ENCODE peak calls at places on chromosomes 1 and 21, in four cellular contexts. One of them, this sample, is unnamed.

GRCh38 chr1:89905391-89906058 is 84.7 kb downstream of the LRRC8D start:
- DNase-seq in WTC11: no peak
- DNase-seq in K562: no peak
- DNase-seq in GM12878: no peak
- DNase-seq in this sample: no peak

GRCh38 chr1:26814377-26814776 is 12.1 kb upstream of the ZDHHC18 start:
- DNase-seq in WTC11: no peak
- DNase-seq in K562: no peak
- DNase-seq in GM12878: no peak
- DNase-seq in this sample: no peak

GRCh38 chr1:86231076-86231475 is 74.5 kb upstream of the COL24A1 start:
- DNase-seq in GM12878: no peak
- DNase-seq in WTC11: no peak
- DNase-seq in K562: no peak
- DNase-seq in this sample: no peak

GRCh38 chr1:186722711-186723309 is 42.6 kb upstream of the PTGS2 start:
- DNase-seq in K562: peak
- DNase-seq in GM12878: no peak
- DNase-seq in WTC11: no peak
- DNase-seq in this sample: peak

GRCh38 chr1:15345711-15346355 is 63.9 kb upstream of the EFHD2 start:
- DNase-seq in K562: peak
- DNase-seq in WTC11: no peak
- DNase-seq in GM12878: no peak
- DNase-seq in this sample: no peak

GRCh38 chr1:85849660-85850059 is 141.4 kb upstream of the ZNHIT6 start:
- DNase-seq in K562: no peak
- DNase-seq in WTC11: no peak
- DNase-seq in GM12878: no peak
- DNase-seq in this sample: no peak

GRCh38 chr1:201013991-201014815 is 9.3 kb downstream of the KIF21B start:
- DNase-seq in GM12878: no peak
- DNase-seq in K562: no peak
- DNase-seq in WTC11: peak
- DNase-seq in this sample: no peak

GRCh38 chr1:54347955-54348699 is 58.1 kb downstream of the SSBP3 start:
- DNase-seq in WTC11: no peak
- DNase-seq in GM12878: no peak
- DNase-seq in K562: no peak
- DNase-seq in this sample: peak

GRCh38 chr1:31335007-31335406 is 37.9 kb downstream of the FABP3 start:
- DNase-seq in WTC11: no peak
- DNase-seq in K562: peak
- DNase-seq in GM12878: peak
- DNase-seq in this sample: peak

GRCh38 chr1:168728452-168729404 is at the start of gene DPT:
- DNase-seq in GM12878: no peak
- DNase-seq in WTC11: no peak
- DNase-seq in K562: no peak
- DNase-seq in this sample: no peak

GRCh38 chr1:90716552-90717355 is at the start of gene BARHL2:
- DNase-seq in WTC11: no peak
- DNase-seq in GM12878: no peak
- DNase-seq in K562: no peak
- DNase-seq in this sample: no peak

DNA sequence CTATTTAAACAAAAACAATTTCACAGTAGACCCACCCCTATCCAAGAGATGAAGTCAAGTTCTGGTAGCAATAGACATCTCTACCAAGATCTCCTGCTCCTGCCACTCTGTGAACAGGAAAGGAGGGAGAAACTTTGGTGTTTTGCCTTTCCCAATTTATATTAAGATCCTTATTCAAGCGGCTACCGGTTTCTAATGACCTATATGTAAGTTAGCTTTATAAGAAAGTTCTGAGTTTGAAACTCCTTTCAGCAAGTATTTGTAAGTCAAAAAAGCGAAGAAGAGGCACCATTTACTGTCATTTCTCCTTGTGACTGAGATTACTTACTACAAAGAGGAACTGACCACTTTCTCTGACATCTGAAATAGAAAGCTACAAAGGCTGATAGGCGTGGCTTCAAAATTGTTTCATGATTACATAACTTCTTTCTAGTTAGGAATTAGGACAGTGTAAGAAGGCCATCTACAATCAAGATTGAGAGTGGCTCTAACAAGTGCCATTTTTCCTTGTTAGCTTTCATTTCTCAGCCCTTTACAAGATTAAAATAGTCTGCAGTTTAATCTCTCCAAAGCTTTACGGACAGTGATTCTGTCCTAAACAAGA is at the start of gene MNDA:
- DNase-seq in WTC11: no peak
- DNase-seq in K562: no peak
- DNase-seq in GM12878: peak
- DNase-seq in this sample: no peak
- TF ChIP-seq NR2C2 in WTC11: no peak
- TF ChIP-seq NR2C2 in K562: no peak
- TF ChIP-seq NR2C2 in GM12878: no peak
- TF ChIP-seq NR2C2 in this sample: no peak

GRCh38 chr1:88126467-88126866 is 557.6 kb upstream of the PKN2 start:
- DNase-seq in K562: no peak
- DNase-seq in GM12878: no peak
- DNase-seq in WTC11: no peak
- DNase-seq in this sample: no peak
- TF ChIP-seq NR2C2 in K562: no peak
- TF ChIP-seq NR2C2 in GM12878: no peak
- TF ChIP-seq NR2C2 in WTC11: no peak
- TF ChIP-seq NR2C2 in this sample: no peak

GRCh38 chr1:189429610-189430009 is 1048.1 kb downstream of the BRINP3 start:
- DNase-seq in WTC11: no peak
- DNase-seq in K562: peak
- DNase-seq in GM12878: no peak
- DNase-seq in this sample: peak
- TF ChIP-seq NR2C2 in WTC11: no peak
- TF ChIP-seq NR2C2 in K562: no peak
- TF ChIP-seq NR2C2 in GM12878: no peak
- TF ChIP-seq NR2C2 in this sample: no peak

DNA sequence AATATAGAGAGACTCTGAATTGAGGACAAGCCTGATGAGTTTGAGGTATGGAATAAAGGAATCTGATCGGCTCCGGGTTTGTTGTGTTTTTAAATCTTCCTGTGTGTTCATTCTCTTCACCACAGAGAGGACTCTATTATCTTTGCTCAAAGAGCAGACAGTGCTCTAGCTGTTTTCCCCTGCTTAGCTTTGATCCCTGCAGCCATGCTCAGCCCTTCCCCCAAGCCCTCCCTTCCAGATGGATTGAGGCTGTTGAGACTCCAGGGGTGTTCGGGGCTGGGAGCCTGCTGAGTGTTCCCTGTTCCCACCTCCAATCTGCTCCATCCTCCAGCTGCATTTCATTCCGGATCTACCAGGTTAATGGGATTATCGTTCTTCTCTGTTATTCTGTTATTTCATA is 74.2 kb upstream of the CXADR start:
- DNase-seq in WTC11: peak
- DNase-seq in K562: no peak
- DNase-seq in GM12878: no peak
- DNase-seq in this sample: peak
- TF ChIP-seq NR2C2 in WTC11: no peak
- TF ChIP-seq NR2C2 in K562: no peak
- TF ChIP-seq NR2C2 in GM12878: no peak
- TF ChIP-seq NR2C2 in this sample: no peak

GRCh38 chr21:43611598-43612369 is 47.5 kb downstream of the HSF2BP start:
- DNase-seq in K562: peak
- DNase-seq in WTC11: peak
- DNase-seq in GM12878: no peak
- DNase-seq in this sample: peak
- TF ChIP-seq NR2C2 in K562: no peak
- TF ChIP-seq NR2C2 in WTC11: no peak
- TF ChIP-seq NR2C2 in GM12878: no peak
- TF ChIP-seq NR2C2 in this sample: no peak

GRCh38 chr1:87933171-87933570 is 604.5 kb downstream of the LMO4 start:
- DNase-seq in GM12878: no peak
- DNase-seq in WTC11: no peak
- DNase-seq in K562: no peak
- DNase-seq in this sample: no peak
- TF ChIP-seq NR2C2 in GM12878: no peak
- TF ChIP-seq NR2C2 in WTC11: no peak
- TF ChIP-seq NR2C2 in K562: no peak
- TF ChIP-seq NR2C2 in this sample: no peak

GRCh38 chr1:59379028-59379728 is 82.3 kb downstream of the FGGY start:
- DNase-seq in K562: no peak
- DNase-seq in WTC11: no peak
- DNase-seq in GM12878: no peak
- DNase-seq in this sample: no peak
- TF ChIP-seq NR2C2 in K562: no peak
- TF ChIP-seq NR2C2 in WTC11: no peak
- TF ChIP-seq NR2C2 in GM12878: no peak
- TF ChIP-seq NR2C2 in this sample: no peak

DNA sequence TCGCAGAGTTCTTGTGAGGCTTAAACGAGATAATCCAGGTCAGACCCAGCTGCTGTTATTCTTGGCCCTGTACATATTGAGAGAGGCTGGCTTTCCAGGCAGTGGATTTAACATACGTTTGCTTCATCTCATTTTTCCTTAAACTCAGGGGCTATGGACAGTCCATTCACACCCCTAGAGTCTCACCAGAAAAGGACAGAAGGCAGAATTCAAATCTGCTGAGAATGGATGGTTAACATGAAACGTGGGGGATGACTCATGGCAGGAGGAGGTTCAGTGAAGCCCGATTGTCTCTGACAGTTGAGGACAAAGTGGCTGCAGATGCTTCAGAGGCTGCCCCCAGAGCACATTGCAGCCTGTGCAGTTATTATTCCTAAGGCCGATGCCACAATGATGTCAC is 39.4 kb downstream of the TGFB2 start:
- DNase-seq in K562: peak
- DNase-seq in WTC11: no peak
- DNase-seq in GM12878: no peak
- DNase-seq in this sample: no peak
- TF ChIP-seq NR2C2 in K562: no peak
- TF ChIP-seq NR2C2 in WTC11: no peak
- TF ChIP-seq NR2C2 in GM12878: no peak
- TF ChIP-seq NR2C2 in this sample: no peak